ENCODE peak calls at places on chromosomes 12 and 14, in six cellular contexts. One of them, this sample, is unnamed. For H3K4me1, the result is how much of the 10 kb centered on the place peaks cover.

GRCh38 chr12:105223358-105223840 is 12.6 kb downstream of the APPL2 start:
- DNase-seq in psoas muscle: no peak
- DNase-seq in heart left ventricle: no peak
- DNase-seq in IMR-90: no peak
- DNase-seq in uterus: no peak
- DNase-seq in fibroblast of lung: no peak
- DNase-seq in this sample: no peak

GRCh38 chr14:40445020-40445419 is 1012.8 kb upstream of the FBXO33 start:
- DNase-seq in psoas muscle: no peak
- DNase-seq in IMR-90: no peak
- DNase-seq in fibroblast of lung: no peak
- DNase-seq in heart left ventricle: no peak
- DNase-seq in uterus: no peak
- DNase-seq in this sample: no peak

GRCh38 chr12:65822732-65823480 is 1.4 kb upstream of the HMGA2 start:
- DNase-seq in psoas muscle: no peak
- DNase-seq in IMR-90: peak
- DNase-seq in fibroblast of lung: peak
- DNase-seq in uterus: no peak
- DNase-seq in heart left ventricle: no peak
- DNase-seq in this sample: peak

GRCh38 chr14:81348086-81348485 is 52.0 kb downstream of the STON2 start:
- DNase-seq in uterus: no peak
- DNase-seq in psoas muscle: no peak
- DNase-seq in heart left ventricle: no peak
- DNase-seq in IMR-90: no peak
- DNase-seq in fibroblast of lung: no peak
- DNase-seq in this sample: no peak

GRCh38 chr14:37711499-37712475 is 116.4 kb downstream of the TTC6 start:
- DNase-seq in heart left ventricle: no peak
- DNase-seq in IMR-90: no peak
- DNase-seq in uterus: no peak
- DNase-seq in fibroblast of lung: no peak
- DNase-seq in psoas muscle: no peak
- DNase-seq in this sample: no peak

GRCh38 chr14:86168376-86168775 is 638.4 kb downstream of the FLRT2 start:
- DNase-seq in fibroblast of lung: no peak
- DNase-seq in IMR-90: no peak
- DNase-seq in heart left ventricle: no peak
- DNase-seq in psoas muscle: no peak
- DNase-seq in uterus: no peak
- DNase-seq in this sample: no peak

GRCh38 chr14:43548368-43548767 is 958.7 kb downstream of the FSCB start:
- DNase-seq in uterus: no peak
- DNase-seq in IMR-90: no peak
- DNase-seq in psoas muscle: no peak
- DNase-seq in fibroblast of lung: no peak
- DNase-seq in heart left ventricle: no peak
- DNase-seq in this sample: no peak

GRCh38 chr12:127162307-127162706 is 1104.7 kb upstream of the TMEM132C start:
- DNase-seq in fibroblast of lung: peak
- DNase-seq in IMR-90: no peak
- DNase-seq in psoas muscle: no peak
- DNase-seq in heart left ventricle: no peak
- DNase-seq in uterus: no peak
- DNase-seq in this sample: no peak

GRCh38 chr12:89162704-89163261 is 189.5 kb downstream of the DUSP6 start:
- DNase-seq in IMR-90: peak
- DNase-seq in heart left ventricle: peak
- DNase-seq in psoas muscle: peak
- DNase-seq in fibroblast of lung: peak
- DNase-seq in uterus: peak
- DNase-seq in this sample: peak

GRCh38 chr12:80709811-80710726 is 2.6 kb downstream of the MYF6 start:
- DNase-seq in fibroblast of lung: no peak
- DNase-seq in psoas muscle: peak
- DNase-seq in IMR-90: no peak
- DNase-seq in uterus: no peak
- DNase-seq in heart left ventricle: no peak
- DNase-seq in this sample: no peak

GRCh38 chr14:61563162-61563511 is 132.2 kb upstream of the HIF1A start:
- DNase-seq in fibroblast of lung: no peak
- DNase-seq in psoas muscle: no peak
- DNase-seq in IMR-90: no peak
- DNase-seq in uterus: no peak
- DNase-seq in heart left ventricle: no peak
- DNase-seq in this sample: no peak

GRCh38 chr14:81868172-81868571 is 334.5 kb upstream of the SEL1L start:
- DNase-seq in heart left ventricle: no peak
- DNase-seq in fibroblast of lung: no peak
- DNase-seq in uterus: no peak
- DNase-seq in IMR-90: no peak
- DNase-seq in psoas muscle: no peak
- DNase-seq in this sample: no peak

GRCh38 chr12:27013606-27014084 is 539 bp downstream of the TM7SF3 start:
- DNase-seq in psoas muscle: no peak
- DNase-seq in IMR-90: peak
- DNase-seq in fibroblast of lung: peak
- DNase-seq in heart left ventricle: no peak
- DNase-seq in uterus: no peak
- DNase-seq in this sample: peak

GRCh38 chr14:64702493-64703392 is 1.5 kb upstream of the PLEKHG3 start:
- DNase-seq in heart left ventricle: no peak
- DNase-seq in IMR-90: no peak
- DNase-seq in uterus: no peak
- DNase-seq in fibroblast of lung: no peak
- DNase-seq in psoas muscle: no peak
- DNase-seq in this sample: no peak

GRCh38 chr12:92968201-92968813 is 39.2 kb upstream of the EEA1 start:
- DNase-seq in IMR-90: peak
- DNase-seq in uterus: no peak
- DNase-seq in heart left ventricle: no peak
- DNase-seq in fibroblast of lung: no peak
- DNase-seq in psoas muscle: no peak
- DNase-seq in this sample: no peak

GRCh38 chr14:85960781-85961180 is 430.8 kb downstream of the FLRT2 start:
- DNase-seq in psoas muscle: no peak
- DNase-seq in heart left ventricle: no peak
- DNase-seq in fibroblast of lung: no peak
- DNase-seq in IMR-90: no peak
- DNase-seq in uterus: no peak
- DNase-seq in this sample: no peak

GRCh38 chr14:92437729-92438280 is 75.8 kb upstream of the RIN3 start:
- DNase-seq in psoas muscle: no peak
- DNase-seq in uterus: no peak
- DNase-seq in IMR-90: no peak
- DNase-seq in heart left ventricle: no peak
- DNase-seq in fibroblast of lung: no peak
- DNase-seq in this sample: no peak

GRCh38 chr12:39990122-39991101 is 115.5 kb downstream of the SLC2A13 start:
- DNase-seq in IMR-90: peak
- DNase-seq in uterus: peak
- DNase-seq in fibroblast of lung: peak
- DNase-seq in psoas muscle: peak
- DNase-seq in heart left ventricle: peak
- DNase-seq in this sample: peak

GRCh38 chr14:36222952-36223468 is 46.5 kb upstream of the PTCSC3 start:
- DNase-seq in uterus: no peak
- DNase-seq in heart left ventricle: no peak
- DNase-seq in IMR-90: peak
- DNase-seq in fibroblast of lung: peak
- DNase-seq in psoas muscle: no peak
- DNase-seq in this sample: no peak

GRCh38 chr12:904010-904414 is 45.5 kb downstream of the RAD52 start:
- DNase-seq in fibroblast of lung: no peak
- DNase-seq in uterus: no peak
- DNase-seq in heart left ventricle: no peak
- DNase-seq in psoas muscle: no peak
- DNase-seq in IMR-90: no peak
- DNase-seq in this sample: no peak

GRCh38 chr12:121314441-121314840 is 17.9 kb upstream of the CAMKK2 start:
- DNase-seq in uterus: no peak
- DNase-seq in psoas muscle: no peak
- DNase-seq in fibroblast of lung: no peak
- DNase-seq in IMR-90: no peak
- DNase-seq in heart left ventricle: no peak
- DNase-seq in this sample: no peak
- H3K27ac ChIP-seq in uterus: no peak
- H3K27ac ChIP-seq in psoas muscle: no peak
- H3K27ac ChIP-seq in fibroblast of lung: no peak
- H3K27ac ChIP-seq in IMR-90: no peak
- H3K27ac ChIP-seq in heart left ventricle: no peak
- H3K27ac ChIP-seq in this sample: no peak

DNA sequence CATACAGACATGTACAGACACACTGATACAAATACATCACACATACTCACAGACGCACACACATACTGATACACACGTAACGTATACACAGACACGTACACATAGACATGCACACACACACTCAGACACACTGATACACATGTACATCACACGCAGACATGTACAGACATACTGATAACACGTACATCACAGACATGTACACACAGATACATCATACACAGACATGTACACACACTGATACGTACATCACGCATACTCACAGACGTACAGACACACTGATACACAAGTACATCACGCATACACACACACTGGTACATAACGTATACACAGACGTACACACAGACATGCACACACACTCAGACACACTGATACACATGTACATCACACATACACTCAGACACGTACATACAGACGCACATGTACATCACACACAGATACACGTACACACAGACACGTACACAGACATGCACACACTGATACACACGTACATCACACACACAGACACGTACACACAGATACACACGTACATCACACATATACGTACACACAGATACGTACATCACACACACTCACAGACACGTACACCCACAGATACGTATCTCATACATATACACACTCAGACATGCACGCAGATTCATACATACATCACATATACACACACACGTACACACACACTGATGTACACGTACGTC is 5.1 kb downstream of the ZNF605 start:
- DNase-seq in psoas muscle: no peak
- DNase-seq in heart left ventricle: no peak
- DNase-seq in fibroblast of lung: no peak
- DNase-seq in IMR-90: no peak
- DNase-seq in uterus: no peak
- DNase-seq in this sample: no peak
- TF ChIP-seq CTCF in psoas muscle: no peak
- TF ChIP-seq CTCF in heart left ventricle: no peak
- TF ChIP-seq CTCF in fibroblast of lung: no peak
- TF ChIP-seq CTCF in IMR-90: no peak
- TF ChIP-seq CTCF in uterus: no peak
- TF ChIP-seq CTCF in this sample: no peak

GRCh38 chr12:91877022-91877421 is 268.6 kb downstream of the BTG1 start:
- DNase-seq in psoas muscle: no peak
- DNase-seq in IMR-90: peak
- DNase-seq in uterus: no peak
- DNase-seq in fibroblast of lung: peak
- DNase-seq in heart left ventricle: peak
- DNase-seq in this sample: no peak

GRCh38 chr12:91882910-91883309 is 262.7 kb downstream of the BTG1 start:
- DNase-seq in fibroblast of lung: no peak
- DNase-seq in heart left ventricle: no peak
- DNase-seq in IMR-90: no peak
- DNase-seq in psoas muscle: no peak
- DNase-seq in uterus: no peak
- DNase-seq in this sample: no peak

GRCh38 chr12:91874086-91874865 is 271.4 kb downstream of the BTG1 start:
- DNase-seq in heart left ventricle: no peak
- DNase-seq in psoas muscle: no peak
- DNase-seq in fibroblast of lung: no peak
- DNase-seq in IMR-90: no peak
- DNase-seq in uterus: no peak
- DNase-seq in this sample: no peak

GRCh38 chr12:91871751-91872150 is 273.9 kb downstream of the BTG1 start:
- DNase-seq in fibroblast of lung: no peak
- DNase-seq in uterus: no peak
- DNase-seq in heart left ventricle: no peak
- DNase-seq in IMR-90: no peak
- DNase-seq in psoas muscle: no peak
- DNase-seq in this sample: no peak

DNA sequence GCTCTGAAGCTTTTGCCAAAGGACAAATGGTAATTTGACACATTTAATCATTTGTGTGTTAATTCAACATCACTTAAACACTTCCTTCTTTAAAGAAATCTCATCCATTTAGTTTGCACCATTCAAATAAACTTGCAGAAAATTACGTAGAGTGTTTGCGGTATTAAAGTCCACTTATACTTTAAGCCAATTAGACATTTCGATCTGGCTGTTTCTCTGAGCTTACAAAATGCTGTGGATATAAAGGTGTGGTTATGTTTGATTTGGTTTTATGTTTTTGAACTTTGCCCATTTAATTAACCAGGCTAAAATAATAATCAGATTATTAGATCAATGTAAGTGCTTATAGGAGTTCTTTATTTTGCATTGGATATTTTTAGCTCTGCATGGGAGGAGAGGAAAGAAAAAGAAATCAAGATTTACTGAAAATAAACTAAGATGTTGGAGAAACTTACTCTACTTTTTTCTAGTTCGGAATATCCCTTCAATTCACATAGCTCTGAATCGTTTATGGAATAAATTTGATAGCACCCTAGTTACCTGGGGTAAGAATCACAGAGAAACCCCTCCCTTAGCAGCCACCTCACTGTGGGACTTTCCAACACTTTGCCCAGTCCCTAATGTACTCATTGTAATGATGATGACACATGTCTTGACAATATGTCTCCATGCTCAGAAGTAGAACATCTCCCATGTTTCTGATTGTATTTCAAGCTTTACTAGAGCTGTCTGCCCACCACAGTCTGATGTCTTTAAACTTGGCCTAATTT is 268.0 kb downstream of the BTG1 start:
- DNase-seq in psoas muscle: no peak
- DNase-seq in uterus: no peak
- DNase-seq in heart left ventricle: no peak
- DNase-seq in fibroblast of lung: no peak
- DNase-seq in IMR-90: no peak
- DNase-seq in this sample: no peak
- H3K4me1 ChIP-seq in psoas muscle: under half
- H3K4me1 ChIP-seq in uterus: under half
- H3K4me1 ChIP-seq in heart left ventricle: under half
- H3K4me1 ChIP-seq in fibroblast of lung: under half
- H3K4me1 ChIP-seq in IMR-90: under half
- H3K4me1 ChIP-seq in this sample: under half

GRCh38 chr12:18754118-18754707 is 16.3 kb downstream of the CAPZA3 start:
- DNase-seq in psoas muscle: no peak
- DNase-seq in fibroblast of lung: no peak
- DNase-seq in heart left ventricle: no peak
- DNase-seq in IMR-90: no peak
- DNase-seq in uterus: no peak
- DNase-seq in this sample: no peak

GRCh38 chr12:18752947-18753346 is 15.0 kb downstream of the CAPZA3 start:
- DNase-seq in psoas muscle: no peak
- DNase-seq in IMR-90: no peak
- DNase-seq in uterus: no peak
- DNase-seq in fibroblast of lung: no peak
- DNase-seq in heart left ventricle: no peak
- DNase-seq in this sample: no peak

GRCh38 chr12:18753481-18754117 is 15.7 kb downstream of the CAPZA3 start:
- DNase-seq in heart left ventricle: no peak
- DNase-seq in fibroblast of lung: peak
- DNase-seq in IMR-90: peak
- DNase-seq in psoas muscle: no peak
- DNase-seq in uterus: no peak
- DNase-seq in this sample: no peak

GRCh38 chr12:18751866-18752265 is 13.9 kb downstream of the CAPZA3 start:
- DNase-seq in fibroblast of lung: no peak
- DNase-seq in uterus: no peak
- DNase-seq in IMR-90: no peak
- DNase-seq in heart left ventricle: no peak
- DNase-seq in psoas muscle: no peak
- DNase-seq in this sample: no peak

GRCh38 chr12:18752280-18752920 is 14.5 kb downstream of the CAPZA3 start:
- DNase-seq in fibroblast of lung: peak
- DNase-seq in IMR-90: peak
- DNase-seq in psoas muscle: no peak
- DNase-seq in heart left ventricle: no peak
- DNase-seq in uterus: no peak
- DNase-seq in this sample: peak
- H3K27ac ChIP-seq in fibroblast of lung: peak
- H3K27ac ChIP-seq in IMR-90: no peak
- H3K27ac ChIP-seq in psoas muscle: no peak
- H3K27ac ChIP-seq in heart left ventricle: peak
- H3K27ac ChIP-seq in uterus: no peak
- H3K27ac ChIP-seq in this sample: peak